ENCODE peak calls at places on chromosomes 7 and 10, in ten cellular contexts. T, L, S, A, F, Q, C, U, I and R are unnamed samples.

GRCh38 chr10:105729428-105729827 is 1088.3 kb downstream of the SORCS3 start:
- DNase-seq in T (no peak), L (no peak), S (no peak), A (no peak), F (no peak), Q (no peak), C (no peak), U (no peak), I (no peak), R (no peak)

GRCh38 chr10:132870426-132870825 is 71.9 kb downstream of the CFAP46 start:
- DNase-seq in T (no peak), L (peak), S (no peak), A (peak), F (no peak), Q (no peak), C (peak), U (no peak), I (peak), R (no peak)

GRCh38 chr7:42065942-42066341 is 171.1 kb downstream of the GLI3 start:
- DNase-seq in T (no peak), L (no peak), S (no peak), A (no peak), F (no peak), Q (no peak), C (no peak), U (no peak), I (no peak), R (no peak)

GRCh38 chr10:30775779-30776591 is 146.4 kb upstream of the LYZL2 start:
- DNase-seq in T (no peak), L (no peak), S (no peak), A (no peak), F (no peak), Q (no peak), C (no peak), U (no peak), I (no peak), R (no peak)

GRCh38 chr10:124626759-124627380 is 117.3 kb downstream of the FAM53B start:
- DNase-seq in T (no peak), L (no peak), S (no peak), A (no peak), F (no peak), Q (no peak), C (no peak), U (peak), I (peak), R (peak)

GRCh38 chr7:16711730-16712129 is 41.8 kb upstream of the TSPAN13 start:
- DNase-seq in T (no peak), L (no peak), S (peak), A (no peak), F (no peak), Q (no peak), C (no peak), U (peak), I (no peak), R (no peak)

GRCh38 chr7:887488-887820 is 11.1 kb downstream of the GET4 start:
- DNase-seq in T (no peak), L (no peak), S (no peak), A (no peak), F (no peak), Q (no peak), C (no peak), U (no peak), I (no peak), R (no peak)

GRCh38 chr7:157001920-157002818 is 8.3 kb downstream of the MNX1 start:
- DNase-seq in T (no peak), L (no peak), S (no peak), A (peak), F (no peak), Q (no peak), C (peak), U (no peak), I (no peak), R (no peak)

GRCh38 chr7:21850531-21851285 is 95.0 kb downstream of the CDCA7L start:
- DNase-seq in T (no peak), L (no peak), S (no peak), A (no peak), F (no peak), Q (no peak), C (no peak), U (peak), I (no peak), R (no peak)

GRCh38 chr7:132112632-132113031 is 463.6 kb downstream of the PLXNA4 start:
- DNase-seq in T (no peak), L (no peak), S (no peak), A (no peak), F (no peak), Q (no peak), C (no peak), U (no peak), I (no peak), R (no peak)

GRCh38 chr7:134781171-134781570 is 1.7 kb downstream of the CALD1 start:
- DNase-seq in T (no peak), L (no peak), S (no peak), A (no peak), F (no peak), Q (no peak), C (no peak), U (no peak), I (no peak), R (no peak)

GRCh38 chr7:5773661-5774086 is 7.8 kb downstream of the RNF216 start:
- DNase-seq in T (no peak), L (no peak), S (peak), A (no peak), F (no peak), Q (peak), C (no peak), U (peak), I (peak), R (no peak)

GRCh38 chr10:75418287-75418686 is 13.1 kb upstream of the LRMDA start:
- DNase-seq in T (no peak), L (no peak), S (no peak), A (no peak), F (no peak), Q (no peak), C (no peak), U (no peak), I (peak), R (no peak)

GRCh38 chr7:107201795-107202450 is 33.1 kb downstream of the HBP1 start:
- DNase-seq in T (peak), L (no peak), S (peak), A (peak), F (peak), Q (peak), C (peak), U (peak), I (peak), R (peak)

GRCh38 chr7:56092789-56093531 is at the start of gene PHKG1:
- DNase-seq in T (no peak), L (peak), S (peak), A (peak), F (peak), Q (peak), C (peak), U (peak), I (no peak), R (no peak)

GRCh38 chr7:859368-860030 is 16.9 kb upstream of the GET4 start:
- DNase-seq in T (no peak), L (no peak), S (no peak), A (no peak), F (no peak), Q (no peak), C (no peak), U (no peak), I (no peak), R (no peak)